ENCODE peak calls at places on chromosomes 6 and 20, in ten cellular contexts. W is HCT116; I is AG09319; R is fibroblast of the aortic adventitia; S is T-helper 1 cell; B is uterus; N is activated CD4-positive, alpha-beta T cell treated with anti-CD3 and anti-CD28 coated beads for 36 hours; T is GM12865; Q is ACHN; J is effector memory CD4-positive, alpha-beta T cell. L is an unnamed sample.

GRCh38 chr20:46348231-46348803 is 40.0 kb upstream of the CDH22 start:
- DNase-seq in W (no peak), I (no peak), T (no peak), R (peak), J (no peak), N (no peak), S (no peak), B (peak), Q (no peak), L (no peak)

GRCh38 chr20:57991211-57991841 is 237.1 kb downstream of the ANKRD60 start:
- DNase-seq in B (no peak), R (peak), N (peak), J (no peak), I (peak), W (no peak), S (no peak), Q (peak), T (no peak), L (no peak)

GRCh38 chr6:399785-400517 is 8.4 kb downstream of the IRF4 start:
- DNase-seq in W (no peak), S (peak), J (no peak), N (peak), R (no peak), B (no peak), T (peak), I (no peak), Q (no peak), L (no peak)

GRCh38 chr6:56514395-56514794 is 128.3 kb downstream of the DST start:
- DNase-seq in T (no peak), R (no peak), S (no peak), N (no peak), I (no peak), B (no peak), Q (no peak), W (no peak), J (no peak), L (no peak)

GRCh38 chr6:10513544-10513943 is 7.6 kb upstream of the GCNT2 start:
- DNase-seq in I (no peak), T (no peak), Q (no peak), R (no peak), W (no peak), J (no peak), S (no peak), B (no peak), N (no peak), L (no peak)

GRCh38 chr6:75098709-75099108 is 107.1 kb downstream of the COL12A1 start:
- DNase-seq in T (no peak), W (peak), J (no peak), B (peak), N (no peak), Q (peak), I (peak), R (peak), S (no peak), L (no peak)

GRCh38 chr20:37852666-37853065 is 50.3 kb upstream of the VSTM2L start:
- DNase-seq in B (no peak), Q (no peak), W (no peak), I (no peak), S (no peak), J (no peak), N (no peak), T (no peak), R (no peak), L (no peak)

GRCh38 chr20:19699132-19699971 is 58.7 kb upstream of the RIN2 start:
- DNase-seq in S (no peak), T (no peak), B (no peak), N (no peak), Q (peak), W (peak), R (peak), I (no peak), J (no peak), L (no peak)

GRCh38 chr20:11901127-11901526 is 16.6 kb upstream of the BTBD3 start:
- DNase-seq in Q (peak), N (no peak), T (no peak), J (no peak), I (no peak), S (no peak), W (no peak), R (peak), B (no peak), L (no peak)

GRCh38 chr6:42365021-42365420 is 86.7 kb downstream of the TRERF1 start:
- DNase-seq in B (no peak), Q (no peak), I (no peak), W (no peak), J (no peak), T (no peak), S (no peak), R (peak), N (no peak), L (no peak)

GRCh38 chr6:166381733-166382499 is 824 bp downstream of the MPC1 start:
- DNase-seq in N (peak), T (peak), B (peak), R (peak), Q (peak), W (peak), I (no peak), J (peak), S (peak), L (peak)

GRCh38 chr6:164561656-164562055 is 747.7 kb downstream of the C6orf118 start:
- DNase-seq in R (no peak), S (no peak), J (no peak), N (no peak), T (no peak), B (no peak), W (no peak), I (no peak), Q (no peak), L (no peak)

GRCh38 chr20:19017104-19017690 is 195.2 kb upstream of the SLC24A3 start:
- DNase-seq in B (no peak), W (no peak), N (no peak), Q (no peak), R (no peak), I (no peak), T (no peak), S (no peak), J (no peak), L (no peak)

GRCh38 chr6:106783631-106784566 is 154.5 kb downstream of the QRSL1 start:
- DNase-seq in N (no peak), B (no peak), T (no peak), S (no peak), I (no peak), Q (peak), R (peak), W (no peak), J (no peak), L (no peak)

GRCh38 chr6:118297821-118298220 is 250.3 kb upstream of the PLN start:
- DNase-seq in J (no peak), I (no peak), N (no peak), T (no peak), W (no peak), S (no peak), B (no peak), Q (no peak), R (no peak), L (no peak)

GRCh38 chr20:62959101-62959971 is 6.8 kb downstream of the SLC17A9 start:
- DNase-seq in T (no peak), R (no peak), J (no peak), S (no peak), W (no peak), Q (no peak), I (no peak), N (no peak), B (no peak), L (no peak)

GRCh38 chr20:31523361-31524283 is 9.4 kb downstream of the HM13 start:
- DNase-seq in J (no peak), W (no peak), S (no peak), R (peak), B (no peak), T (no peak), I (no peak), N (no peak), Q (peak), L (no peak)

GRCh38 chr6:82078286-82078908 is 169.1 kb downstream of the IBTK start:
- DNase-seq in N (no peak), W (no peak), S (no peak), Q (no peak), B (no peak), J (no peak), R (no peak), I (no peak), T (no peak), L (no peak)

GRCh38 chr6:35489995-35490791 is 6.7 kb downstream of the TEAD3 start:
- DNase-seq in S (no peak), I (peak), Q (no peak), T (no peak), J (no peak), B (peak), W (no peak), R (peak), N (no peak), L (no peak)

GRCh38 chr6:57142178-57142525 is 30.0 kb upstream of the BAG2 start:
- DNase-seq in R (no peak), N (no peak), S (no peak), W (no peak), Q (no peak), T (no peak), J (no peak), I (no peak), B (no peak), L (no peak)

L was measured in T-helper 17 cell.